ENCODE peak calls at places on chromosomes 5 and 9, in five cellular contexts. P, Q, M, Y and F are unnamed samples.

GRCh38 chr9:115353681-115354080 is 235.7 kb upstream of the TNC start:
- DNase-seq in P (no peak), Q (no peak), M (peak; percentile 48), Y (no peak), F (peak; percentile 35)

GRCh38 chr5:107696511-107696910 is 25.8 kb upstream of the EFNA5 start:
- DNase-seq in P (no peak), Q (no peak), M (no peak), Y (no peak), F (no peak)

GRCh38 chr9:131813116-131813515 is 73.2 kb upstream of the RAPGEF1 start:
- DNase-seq in P (no peak), Q (no peak), M (no peak), Y (no peak), F (no peak)

GRCh38 chr9:131398204-131398603 is 4.3 kb downstream of the PRRC2B start:
- DNase-seq in P (no peak), Q (peak; percentile 60), M (peak; percentile 68), Y (peak; percentile 60), F (no peak)

GRCh38 chr9:89916001-89916635 is 311.3 kb downstream of the GADD45G start:
- DNase-seq in P (no peak), Q (no peak), M (no peak), Y (no peak), F (no peak)

GRCh38 chr5:172149073-172149472 is 39.0 kb downstream of the STK10 start:
- DNase-seq in P (no peak), Q (no peak), M (no peak), Y (no peak), F (no peak)

GRCh38 chr9:130298663-130299279 is 33.2 kb downstream of the HMCN2 start:
- DNase-seq in P (peak; percentile 63), Q (peak; percentile 43), M (no peak), Y (no peak), F (no peak)

GRCh38 chr9:105219291-105219805 is 25.1 kb upstream of the SLC44A1 start:
- DNase-seq in P (no peak), Q (peak; percentile 26), M (no peak), Y (no peak), F (no peak)

GRCh38 chr5:78203815-78204214 is 90.7 kb downstream of the AP3B1 start:
- DNase-seq in P (no peak), Q (no peak), M (no peak), Y (no peak), F (no peak)

GRCh38 chr5:106454651-106455415 is 1215.9 kb downstream of the EFNA5 start:
- DNase-seq in P (peak; percentile 73), Q (peak; percentile 45), M (peak; percentile 91), Y (peak; percentile 45), F (peak; percentile 98)

GRCh38 chr9:98502311-98502975 is 206.3 kb downstream of the GABBR2 start:
- DNase-seq in P (peak; percentile 66), Q (no peak), M (no peak), Y (no peak), F (peak; percentile 63)

GRCh38 chr9:95462419-95463121 is 54.2 kb downstream of the PTCH1 start:
- DNase-seq in P (peak; percentile 70), Q (no peak), M (peak; percentile 69), Y (peak; percentile 91), F (peak; percentile 71)

GRCh38 chr9:20417695-20418094 is 204.6 kb downstream of the MLLT3 start:
- DNase-seq in P (no peak), Q (no peak), M (no peak), Y (no peak), F (no peak)